ENCODE peak calls at places on chromosomes 1 and 21, in eight cellular contexts. F is esophagus muscularis mucosa, N is mammary epithelial cell, M is T-helper 1 cell, T is body of pancreas, X is fibroblast of pulmonary artery, D is AG08395, G is osteocyte. J is an unnamed sample.

GRCh38 chr1:18927082-18927653 is 24.8 kb upstream of the ALDH4A1 start:
- DNase-seq in F (no peak), N (peak), M (no peak), T (no peak), X (no peak), D (no peak), G (no peak), J (no peak)

GRCh38 chr1:215567491-215568286 is 585 bp downstream of the KCTD3 start:
- DNase-seq in F (no peak), N (peak), M (no peak), T (peak), X (peak), D (peak), G (no peak), J (peak)

GRCh38 chr1:21672478-21673276 is 3.5 kb upstream of the RAP1GAP start:
- DNase-seq in F (no peak), N (no peak), M (no peak), T (no peak), X (no peak), D (peak), G (peak), J (no peak)

GRCh38 chr21:34878501-34878900 is 170.6 kb downstream of the RUNX1 start:
- DNase-seq in F (no peak), N (no peak), M (no peak), T (peak), X (no peak), D (no peak), G (no peak), J (no peak)

GRCh38 chr1:8807004-8807403 is 10.4 kb downstream of the RERE start:
- DNase-seq in F (no peak), N (no peak), M (no peak), T (no peak), X (no peak), D (no peak), G (peak), J (no peak)

GRCh38 chr21:38037416-38037815 is 121.2 kb upstream of the KCNJ6 start:
- DNase-seq in F (no peak), N (peak), M (no peak), T (no peak), X (peak), D (no peak), G (no peak), J (no peak)

GRCh38 chr1:15885701-15886612 is 38.5 kb downstream of the SPEN start:
- DNase-seq in F (peak), N (peak), M (no peak), T (peak), X (peak), D (peak), G (peak), J (peak)

GRCh38 chr1:46991083-46991923 is 32.2 kb upstream of the CYP4X1 start:
- DNase-seq in F (no peak), N (no peak), M (no peak), T (no peak), X (no peak), D (no peak), G (no peak), J (peak)

GRCh38 chr1:194014004-194014403 is 827.6 kb upstream of the B3GALT2 start:
- DNase-seq in F (no peak), N (peak), M (no peak), T (no peak), X (peak), D (no peak), G (no peak), J (no peak)

GRCh38 chr1:186482661-186483255 is 21.8 kb upstream of the PDC start:
- DNase-seq in F (no peak), N (peak), M (no peak), T (peak), X (peak), D (peak), G (peak), J (peak)

GRCh38 chr1:177632923-177633322 is 336.9 kb downstream of the SEC16B start:
- DNase-seq in F (no peak), N (no peak), M (no peak), T (no peak), X (peak), D (no peak), G (no peak), J (no peak)

GRCh38 chr21:34520769-34521508 is 8.9 kb upstream of the KCNE1 start:
- DNase-seq in F (no peak), N (no peak), M (no peak), T (no peak), X (no peak), D (no peak), G (no peak), J (no peak)

GRCh38 chr21:43825936-43826622 is 36.7 kb downstream of the RRP1 start:
- DNase-seq in F (no peak), N (no peak), M (no peak), T (no peak), X (no peak), D (no peak), G (no peak), J (peak)